ENCODE peak calls at places on chromosomes 5 and 9, in ten cellular contexts. U is AG04450, R is AG09309, Q is AG04449, S is breast epithelium, E is WTC11, B is transverse colon, L is endothelial cell, O is cardiac fibroblast, A is body of pancreas. F is an unnamed sample.

GRCh38 chr5:149747141-149747832 is 17.2 kb downstream of the PPARGC1B start:
- DNase-seq in S (no peak), A (peak), R (no peak), E (no peak), Q (no peak), U (no peak), O (no peak), B (peak), L (no peak), F (no peak)

GRCh38 chr9:98795295-98795955 is 930 bp downstream of the ANKS6 start:
- DNase-seq in Q (no peak), U (no peak), S (no peak), E (no peak), A (no peak), L (no peak), B (no peak), O (no peak), R (no peak), F (no peak)

GRCh38 chr9:108963459-108964143 is 29.4 kb downstream of the ABITRAM start:
- DNase-seq in S (peak), Q (no peak), L (no peak), A (no peak), O (peak), E (no peak), B (no peak), R (no peak), U (no peak), F (no peak)

GRCh38 chr9:94827584-94828304 is 101.2 kb downstream of the AOPEP start:
- DNase-seq in L (no peak), U (no peak), E (no peak), A (no peak), S (no peak), B (no peak), R (no peak), Q (no peak), O (peak), F (no peak)

GRCh38 chr5:6593148-6594016 is 39.5 kb downstream of the NSUN2 start:
- DNase-seq in B (no peak), A (no peak), O (no peak), E (no peak), U (no peak), R (no peak), S (no peak), L (no peak), Q (no peak), F (no peak)

GRCh38 chr5:138929571-138929955 is 54.4 kb upstream of the LRRTM2 start:
- DNase-seq in S (no peak), B (no peak), A (no peak), L (no peak), U (no peak), E (no peak), R (no peak), O (no peak), Q (no peak), F (no peak)

GRCh38 chr9:34347800-34348158 is 18.4 kb downstream of the NUDT2 start:
- DNase-seq in E (no peak), L (no peak), A (no peak), O (no peak), R (no peak), S (no peak), B (no peak), U (no peak), Q (no peak), F (no peak)

GRCh38 chr9:38309324-38310195 is 82.9 kb upstream of the ALDH1B1 start:
- DNase-seq in O (peak), A (no peak), U (no peak), L (no peak), Q (no peak), S (no peak), B (no peak), E (no peak), R (no peak), F (no peak)

GRCh38 chr5:180779985-180780610 is 22.5 kb downstream of the MGAT1 start:
- DNase-seq in E (no peak), Q (no peak), O (no peak), B (no peak), L (no peak), A (no peak), R (no peak), S (no peak), U (no peak), F (no peak)

GRCh38 chr5:54993318-54993717 is 7.9 kb upstream of the ESM1 start:
- DNase-seq in A (no peak), O (peak), S (no peak), E (no peak), R (no peak), Q (no peak), B (no peak), L (no peak), U (no peak), F (no peak)

GRCh38 chr5:131854134-131854533 is 57.3 kb upstream of the FNIP1 start:
- DNase-seq in Q (no peak), U (no peak), L (no peak), S (no peak), R (no peak), E (no peak), O (peak), B (no peak), A (no peak), F (peak)

GRCh38 chr5:83277154-83277553 is 194.4 kb upstream of the VCAN start:
- DNase-seq in R (no peak), U (no peak), B (no peak), A (no peak), O (no peak), S (no peak), L (no peak), Q (no peak), E (no peak), F (no peak)

GRCh38 chr5:143554194-143554717 is 150.8 kb upstream of the NR3C1 start:
- DNase-seq in A (no peak), Q (peak), L (no peak), O (peak), R (peak), U (peak), S (no peak), B (no peak), E (no peak), F (peak)

GRCh38 chr9:82911997-82912396 is 150.9 kb downstream of the RASEF start:
- DNase-seq in R (no peak), O (no peak), A (no peak), U (no peak), L (no peak), E (no peak), B (no peak), Q (no peak), S (no peak), F (no peak)

GRCh38 chr5:39668980-39669379 is 244.2 kb upstream of the DAB2 start:
- DNase-seq in B (no peak), S (no peak), O (no peak), Q (no peak), A (no peak), L (no peak), U (no peak), E (no peak), R (no peak), F (no peak)

GRCh38 chr9:93258818-93259489 is 75.0 kb downstream of the WNK2 start:
- DNase-seq in U (no peak), E (peak), L (no peak), R (no peak), Q (no peak), S (peak), A (peak), O (no peak), B (peak), F (no peak)

GRCh38 chr5:73447234-73448071 is 1.1 kb downstream of the FOXD1 start:
- DNase-seq in E (peak), A (no peak), R (no peak), B (peak), O (peak), U (no peak), L (peak), S (no peak), Q (no peak), F (no peak)

GRCh38 chr9:128276574-128277270 is 646 bp downstream of the SWI5 start:
- DNase-seq in Q (no peak), R (no peak), O (peak), L (peak), A (peak), S (no peak), U (no peak), B (no peak), E (peak), F (no peak)

GRCh38 chr9:79877943-79878612 is 306.3 kb downstream of the TLE4 start:
- DNase-seq in A (no peak), U (no peak), L (no peak), O (no peak), B (no peak), Q (no peak), R (no peak), S (no peak), E (no peak), F (no peak)

GRCh38 chr9:113187935-113188595 is 33.0 kb downstream of the FKBP15 start:
- DNase-seq in R (peak), A (no peak), Q (peak), S (no peak), O (peak), B (peak), L (no peak), U (peak), E (no peak), F (peak)

GRCh38 chr5:147661576-147661975 is 121.0 kb downstream of the JAKMIP2 start:
- DNase-seq in B (no peak), R (no peak), S (no peak), U (no peak), O (peak), E (no peak), Q (no peak), A (no peak), L (no peak), F (peak)

GRCh38 chr5:172901012-172901780 is 58.0 kb upstream of the RPL26L1 start:
- DNase-seq in O (peak), A (peak), Q (peak), L (no peak), B (peak), S (no peak), U (peak), R (no peak), E (no peak), F (no peak)

GRCh38 chr9:16063241-16063591 is 510.4 kb downstream of the CCDC171 start:
- DNase-seq in L (no peak), R (no peak), A (no peak), B (no peak), O (no peak), E (no peak), U (no peak), Q (no peak), S (no peak), F (no peak)

GRCh38 chr5:151326276-151326675 is 21.1 kb downstream of the SLC36A2 start:
- DNase-seq in S (no peak), R (no peak), L (no peak), O (no peak), U (no peak), Q (no peak), B (no peak), E (no peak), A (no peak), F (no peak)

GRCh38 chr9:127177682-127178265 is 55.3 kb upstream of the ANGPTL2 start:
- DNase-seq in R (no peak), E (peak), O (no peak), L (no peak), U (no peak), Q (no peak), B (peak), S (peak), A (peak), F (no peak)

GRCh38 chr5:56099346-56099745 is 104.6 kb upstream of the IL6ST start:
- DNase-seq in Q (peak), B (no peak), L (no peak), S (no peak), O (peak), R (peak), E (no peak), A (no peak), U (no peak), F (no peak)

GRCh38 chr5:42718591-42718990 is 38.0 kb upstream of the CCDC152 start:
- DNase-seq in O (peak), Q (no peak), E (no peak), U (no peak), L (no peak), A (no peak), R (no peak), S (no peak), B (no peak), F (peak)

GRCh38 chr5:141330299-141331080 is at the start of gene PCDHGA1:
- DNase-seq in U (no peak), Q (no peak), E (peak), S (no peak), O (peak), L (peak), B (no peak), R (peak), A (no peak), F (no peak)

GRCh38 chr5:178555005-178555404 is 35.2 kb downstream of the COL23A1 start:
- DNase-seq in A (no peak), B (no peak), E (no peak), R (no peak), L (no peak), O (no peak), Q (no peak), S (no peak), U (no peak), F (no peak)

GRCh38 chr9:34171753-34172535 is 6.9 kb upstream of the UBAP1 start:
- DNase-seq in R (no peak), L (no peak), S (no peak), E (no peak), A (no peak), Q (no peak), U (no peak), O (no peak), B (peak), F (no peak)

GRCh38 chr5:82151622-82152021 is 126.5 kb downstream of the RPS23 start:
- DNase-seq in E (no peak), O (no peak), Q (no peak), L (no peak), S (no peak), U (no peak), R (no peak), B (no peak), A (no peak), F (no peak)

GRCh38 chr9:121023064-121023463 is 27.0 kb downstream of the C5 start:
- DNase-seq in S (no peak), A (no peak), L (no peak), E (no peak), O (peak), R (no peak), Q (no peak), B (no peak), U (no peak), F (no peak)
- TF ChIP-seq CTCF in S (no peak), A (no peak), L (no peak), E (no peak), O (peak), R (peak), Q (no peak), B (no peak), U (no peak), F (peak)

DNA sequence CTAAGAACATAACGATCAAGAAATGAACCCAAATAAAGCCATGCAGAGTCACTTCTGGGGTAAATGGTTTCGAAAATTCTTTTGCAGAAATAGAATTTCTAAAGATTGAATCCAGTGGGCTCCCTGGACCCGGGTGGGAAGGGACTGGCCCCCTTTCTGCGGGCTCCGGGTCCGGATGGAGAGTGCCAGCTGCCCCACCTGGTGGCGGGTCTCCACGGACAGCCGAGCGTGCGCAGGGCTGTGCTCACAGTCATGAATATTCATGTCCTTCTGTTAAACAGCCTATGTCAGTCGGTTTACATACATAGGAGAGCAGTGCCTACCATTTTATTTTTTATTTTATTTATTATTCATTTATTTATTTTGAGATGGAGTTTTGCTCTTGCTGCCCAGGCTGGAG is 4.7 kb upstream of the PPP1R26 start:
- DNase-seq in B (no peak), Q (no peak), O (no peak), E (peak), A (no peak), S (no peak), U (no peak), R (no peak), L (peak), F (no peak)
- TF ChIP-seq CTCF in B (no peak), Q (peak), O (peak), E (no peak), A (no peak), S (no peak), U (peak), R (peak), L (peak), F (peak)

GRCh38 chr9:21395778-21396717 is 10.8 kb upstream of the IFNA2 start:
- DNase-seq in E (peak), B (peak), Q (no peak), A (peak), U (no peak), L (peak), S (no peak), O (peak), R (no peak), F (no peak)
- TF ChIP-seq CTCF in E (peak), B (peak), Q (peak), A (peak), U (peak), L (peak), S (peak), O (peak), R (peak), F (peak)

GRCh38 chr9:10228082-10228481 is 384.7 kb downstream of the PTPRD start:
- DNase-seq in S (no peak), Q (no peak), B (no peak), L (no peak), E (no peak), O (no peak), R (no peak), U (no peak), A (no peak), F (no peak)

GRCh38 chr9:10238087-10238486 is 374.7 kb downstream of the PTPRD start:
- DNase-seq in E (no peak), O (no peak), R (no peak), B (no peak), U (no peak), L (no peak), S (no peak), Q (no peak), A (no peak), F (no peak)

GRCh38 chr9:10226996-10227395 is 385.8 kb downstream of the PTPRD start:
- DNase-seq in L (no peak), R (no peak), A (no peak), B (no peak), Q (no peak), E (no peak), S (no peak), O (no peak), U (no peak), F (peak)

GRCh38 chr9:10230512-10230911 is 382.3 kb downstream of the PTPRD start:
- DNase-seq in E (no peak), S (no peak), B (no peak), O (no peak), R (no peak), A (no peak), L (no peak), U (no peak), Q (no peak), F (no peak)

DNA sequence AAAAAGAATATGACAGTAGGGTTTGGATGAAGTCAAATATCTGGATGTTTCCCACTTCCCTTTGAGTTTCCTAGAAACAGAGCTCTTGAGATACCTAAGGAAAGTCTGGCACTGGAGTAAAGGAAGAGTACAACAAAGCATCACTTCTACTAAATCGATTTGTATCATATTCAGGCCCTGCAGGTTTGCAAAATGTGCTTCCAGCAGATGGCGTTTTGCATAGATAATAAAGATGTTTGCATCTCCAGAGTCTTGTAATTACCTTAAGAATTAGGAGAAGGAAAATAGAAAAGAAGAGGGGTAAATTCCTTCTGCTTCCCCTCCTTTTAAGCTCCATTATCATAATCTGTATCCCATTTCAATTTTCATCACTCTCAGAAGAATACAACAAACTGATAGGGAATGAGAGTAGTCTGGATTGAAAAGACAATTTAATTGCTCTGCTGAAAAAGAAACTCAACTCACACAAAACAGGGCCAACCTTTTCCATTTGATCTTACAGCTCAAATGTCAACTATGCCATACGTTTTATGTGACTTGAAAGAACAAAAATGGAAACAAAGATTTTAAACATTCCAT is 380.4 kb downstream of the PTPRD start:
- DNase-seq in L (no peak), U (no peak), R (no peak), O (peak), E (no peak), S (no peak), A (no peak), B (no peak), Q (no peak), F (no peak)
- TF ChIP-seq CTCF in L (no peak), U (peak), R (no peak), O (peak), E (no peak), S (no peak), A (no peak), B (no peak), Q (no peak), F (peak)

GRCh38 chr9:32939576-32939975 is 61.9 kb downstream of the APTX start:
- DNase-seq in O (no peak), R (no peak), U (no peak), Q (no peak), A (no peak), E (no peak), L (no peak), B (no peak), S (no peak), F (peak)
- TF ChIP-seq CTCF in O (no peak), R (no peak), U (no peak), Q (no peak), A (no peak), E (no peak), L (no peak), B (no peak), S (no peak), F (no peak)

GRCh38 chr9:101393135-101393534 is 5.3 kb downstream of the MRPL50 start:
- DNase-seq in R (no peak), O (no peak), S (no peak), B (no peak), E (no peak), U (no peak), A (no peak), L (no peak), Q (no peak), F (no peak)

GRCh38 chr9:101387871-101388506 is 3.2 kb upstream of the BAAT start:
- DNase-seq in S (no peak), Q (no peak), A (no peak), L (no peak), B (no peak), R (no peak), U (no peak), E (no peak), O (peak), F (no peak)

GRCh38 chr9:101383361-101383760 is 1.4 kb downstream of the BAAT start:
- DNase-seq in Q (no peak), O (no peak), B (no peak), E (no peak), L (no peak), U (no peak), R (no peak), S (no peak), A (no peak), F (no peak)

GRCh38 chr9:101388507-101388993 is 3.7 kb upstream of the BAAT start:
- DNase-seq in R (no peak), E (no peak), B (no peak), O (peak), S (no peak), A (no peak), L (no peak), Q (no peak), U (no peak), F (peak)
- TF ChIP-seq CTCF in R (peak), E (no peak), B (no peak), O (peak), S (no peak), A (peak), L (no peak), Q (peak), U (peak), F (peak)

GRCh38 chr5:110054240-110054639 is 364.5 kb downstream of the MAN2A1 start:
- DNase-seq in R (no peak), L (peak), E (no peak), A (peak), O (peak), B (peak), U (no peak), Q (no peak), S (no peak), F (peak)
- TF ChIP-seq CTCF in R (no peak), L (no peak), E (no peak), A (no peak), O (peak), B (no peak), U (no peak), Q (no peak), S (no peak), F (peak)

GRCh38 chr5:157148734-157149615 is 6.3 kb upstream of the MED7 start:
- DNase-seq in O (peak), E (peak), R (no peak), L (peak), U (no peak), A (peak), Q (no peak), B (peak), S (no peak), F (no peak)
- TF ChIP-seq CTCF in O (peak), E (peak), R (peak), L (peak), U (peak), A (peak), Q (peak), B (peak), S (peak), F (peak)

GRCh38 chr9:35948451-35948850 is 9.5 kb downstream of the OR2S2 start:
- DNase-seq in S (no peak), U (no peak), B (no peak), Q (no peak), R (no peak), E (no peak), A (no peak), O (no peak), L (no peak), F (no peak)

GRCh38 chr9:35954942-35955546 is 2.9 kb downstream of the OR2S2 start:
- DNase-seq in A (peak), Q (peak), U (peak), O (peak), S (no peak), L (peak), R (peak), E (peak), B (peak), F (peak)

GRCh38 chr9:35952526-35953191 is 5.3 kb downstream of the OR2S2 start:
- DNase-seq in A (no peak), O (no peak), R (no peak), U (no peak), B (no peak), E (no peak), Q (no peak), S (no peak), L (no peak), F (no peak)

GRCh38 chr9:35948901-35949318 is 9.0 kb downstream of the OR2S2 start:
- DNase-seq in R (no peak), L (no peak), Q (no peak), S (no peak), U (no peak), O (no peak), E (no peak), A (no peak), B (peak), F (no peak)

GRCh38 chr9:35951736-35952135 is 6.2 kb downstream of the OR2S2 start:
- DNase-seq in Q (no peak), L (no peak), R (no peak), B (no peak), U (peak), O (peak), E (no peak), A (no peak), S (no peak), F (peak)
- TF ChIP-seq CTCF in Q (no peak), L (no peak), R (no peak), B (no peak), U (no peak), O (no peak), E (no peak), A (no peak), S (no peak), F (no peak)

GRCh38 chr5:95892784-95893354 is 68.8 kb downstream of the ELL2 start:
- DNase-seq in B (peak), L (peak), Q (no peak), O (peak), S (no peak), U (no peak), A (peak), R (no peak), E (peak), F (no peak)
- TF ChIP-seq CTCF in B (peak), L (peak), Q (peak), O (peak), S (peak), U (peak), A (peak), R (peak), E (peak), F (peak)